ENCODE peak calls at places on chromosomes 11 and 22, in ten cellular contexts. Y, D, J, E, G, L, C, N, O and U are unnamed samples.

GRCh38 chr11:2584434-2584811 is 115.4 kb downstream of the KCNQ1OT1 start:
- DNase-seq in J (no peak), D (no peak), L (no peak), E (no peak), G (no peak), C (no peak), O (no peak), Y (no peak), N (no peak), U (no peak)

GRCh38 chr22:43000441-43001175 is 14.3 kb downstream of the PACSIN2 start:
- DNase-seq in D (no peak), E (no peak), C (no peak), N (no peak), L (peak), G (no peak), J (no peak), Y (no peak), O (peak), U (no peak)

GRCh38 chr11:78350101-78350645 is 67.4 kb downstream of the GAB2 start:
- DNase-seq in J (no peak), O (peak), D (no peak), G (peak), E (no peak), L (no peak), C (no peak), Y (no peak), N (peak), U (no peak)

GRCh38 chr11:45798793-45799441 is 6.0 kb upstream of the SLC35C1 start:
- DNase-seq in G (no peak), L (peak), O (peak), Y (no peak), J (no peak), D (peak), N (no peak), E (no peak), C (no peak), U (no peak)

GRCh38 chr22:40727607-40728325 is 48.5 kb downstream of the MCHR1 start:
- DNase-seq in Y (no peak), C (no peak), L (no peak), N (no peak), G (no peak), E (no peak), J (no peak), D (no peak), O (no peak), U (peak)

GRCh38 chr22:41504397-41504796 is 35.5 kb downstream of the ACO2 start:
- DNase-seq in E (no peak), O (peak), D (no peak), C (no peak), J (no peak), L (peak), Y (no peak), N (no peak), G (no peak), U (no peak)

GRCh38 chr11:92449222-92449621 is 224.6 kb downstream of the FAT3 start:
- DNase-seq in L (no peak), C (no peak), D (no peak), E (no peak), O (no peak), G (no peak), Y (no peak), J (no peak), N (no peak), U (no peak)

GRCh38 chr11:12045914-12046635 is 37.6 kb upstream of the DKK3 start:
- DNase-seq in D (no peak), O (no peak), J (no peak), C (no peak), G (no peak), E (no peak), Y (no peak), N (no peak), L (no peak), U (no peak)

GRCh38 chr11:22521226-22521625 is 104.4 kb downstream of the FANCF start:
- DNase-seq in E (no peak), L (no peak), C (no peak), N (no peak), D (no peak), G (no peak), J (no peak), O (peak), Y (no peak), U (no peak)

DNA sequence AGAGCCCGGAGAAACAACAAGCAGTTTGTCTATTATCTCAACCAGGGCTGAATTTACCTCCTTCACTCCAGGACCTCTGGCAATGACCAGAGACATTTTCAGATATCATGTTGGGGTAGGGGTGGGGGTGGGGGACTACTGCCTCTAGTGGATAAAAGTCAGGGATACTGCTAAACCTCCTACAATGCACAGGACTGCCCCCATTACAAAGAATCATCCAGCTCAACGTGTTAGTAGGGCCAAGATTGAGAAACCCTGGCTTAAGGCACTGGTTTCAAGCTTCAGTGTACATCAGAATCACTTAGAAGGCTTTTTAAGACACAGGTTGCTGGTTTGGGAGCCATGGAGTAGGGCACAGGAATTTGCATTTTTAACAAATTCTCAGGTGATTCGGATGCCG is 124.0 kb downstream of the APIP start:
- DNase-seq in E (no peak), J (no peak), L (no peak), O (peak), N (no peak), C (no peak), Y (no peak), G (no peak), D (no peak), U (no peak)
- TF ChIP-seq CTCF in E (no peak), J (no peak), L (no peak), O (peak), N (no peak), C (no peak), Y (no peak), G (no peak), D (no peak), U (no peak)

DNA sequence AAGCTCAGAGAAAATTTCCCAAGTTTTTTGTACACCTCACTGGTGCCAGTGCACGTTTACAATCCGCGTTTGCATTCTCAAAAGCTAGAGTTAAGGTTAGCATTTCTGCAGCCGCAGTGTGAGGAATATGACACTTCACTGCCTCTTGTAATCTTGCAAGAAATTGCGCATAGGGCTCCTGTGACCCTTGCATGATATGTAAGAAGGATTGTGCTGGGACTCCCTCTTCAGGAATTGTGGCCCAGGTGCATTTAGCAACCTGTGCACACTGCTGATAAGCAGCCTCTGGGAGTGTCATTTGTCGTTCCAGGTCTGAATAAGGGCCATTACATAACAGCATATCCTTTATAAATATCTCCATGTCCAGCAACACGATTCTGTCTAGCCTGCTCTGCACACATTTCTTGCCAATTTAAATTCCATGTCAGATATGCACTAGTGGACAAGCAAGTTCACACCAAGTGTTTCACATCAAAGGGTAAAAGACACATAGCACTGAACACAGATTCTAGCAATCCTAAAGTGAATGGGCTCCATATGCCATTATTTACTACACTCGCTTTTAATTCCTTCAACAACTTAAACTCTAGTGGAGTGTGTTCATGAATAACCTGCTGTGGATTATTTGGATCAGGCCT is 69.2 kb upstream of the INCENP start:
- DNase-seq in O (peak), D (peak), G (peak), N (peak), C (no peak), Y (peak), L (no peak), E (peak), J (no peak), U (no peak)
- TF ChIP-seq CTCF in O (peak), D (no peak), G (peak), N (peak), C (no peak), Y (peak), L (no peak), E (peak), J (no peak), U (peak)

DNA sequence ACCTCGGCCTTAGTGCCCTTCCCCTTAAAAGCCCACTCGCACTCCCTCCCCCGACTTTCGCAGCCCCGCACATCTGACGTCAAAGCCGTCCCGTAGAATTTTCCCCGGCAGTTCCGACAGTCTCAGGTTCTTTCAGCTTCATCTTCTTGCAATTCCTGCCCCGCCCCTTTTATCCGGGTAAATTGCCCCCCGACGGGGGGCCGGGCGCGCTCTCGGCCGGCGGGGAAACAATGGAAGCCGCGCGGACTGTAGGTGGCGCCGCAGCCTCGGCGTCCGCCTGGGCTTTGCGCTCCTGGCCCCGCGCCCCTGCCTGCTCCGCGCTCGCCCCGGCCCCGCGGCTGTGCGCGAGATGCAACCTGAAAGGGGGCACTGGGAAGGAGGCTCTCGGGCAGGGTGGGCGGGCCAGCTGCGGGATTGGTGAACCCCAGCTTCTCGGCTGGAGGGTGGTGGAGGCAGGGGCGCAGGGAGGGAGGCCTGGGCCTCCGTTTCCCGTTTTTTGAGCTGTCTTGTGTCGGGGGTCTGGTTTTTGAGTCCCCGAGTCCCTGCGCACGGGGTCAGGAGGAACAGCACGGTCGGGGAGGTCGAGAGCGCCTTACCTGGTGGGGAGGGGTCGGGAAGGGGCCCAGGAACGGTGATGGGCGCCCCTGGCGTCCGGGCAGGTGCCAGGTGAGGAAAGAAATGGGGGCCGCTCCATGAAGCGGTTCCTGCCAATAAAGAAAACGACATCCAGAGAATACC is 855 bp upstream of the FGF19 start:
- DNase-seq in G (no peak), C (peak), O (peak), L (no peak), N (no peak), D (peak), E (no peak), J (no peak), Y (no peak), U (no peak)
- TF ChIP-seq CTCF in G (no peak), C (peak), O (peak), L (no peak), N (peak), D (no peak), E (peak), J (no peak), Y (peak), U (peak)

GRCh38 chr11:104895619-104896018 is 2.6 kb downstream of the CASP12 start:
- DNase-seq in N (no peak), Y (no peak), L (no peak), E (no peak), G (no peak), J (no peak), O (no peak), C (no peak), D (no peak), U (no peak)
- TF ChIP-seq CTCF in N (no peak), Y (no peak), L (no peak), E (no peak), G (no peak), J (no peak), O (no peak), C (no peak), D (no peak), U (no peak)

GRCh38 chr22:48720662-48721393 is 1106.8 kb downstream of the BRD1 start:
- DNase-seq in C (no peak), G (no peak), D (peak), J (no peak), Y (no peak), N (no peak), E (no peak), O (no peak), L (no peak), U (peak)

GRCh38 chr22:48721394-48721666 is 1106.3 kb downstream of the BRD1 start:
- DNase-seq in N (peak), G (no peak), E (no peak), D (no peak), Y (no peak), C (no peak), O (no peak), J (no peak), L (no peak), U (no peak)

GRCh38 chr22:48724899-48725298 is 1102.8 kb downstream of the BRD1 start:
- DNase-seq in Y (no peak), O (no peak), N (no peak), L (no peak), G (no peak), J (no peak), E (no peak), C (no peak), D (peak), U (peak)

GRCh38 chr22:48719978-48720661 is 1107.6 kb downstream of the BRD1 start:
- DNase-seq in E (no peak), C (peak), J (no peak), L (no peak), Y (no peak), D (peak), G (no peak), O (no peak), N (no peak), U (peak)

GRCh38 chr22:48722661-48723060 is 1105.0 kb downstream of the BRD1 start:
- DNase-seq in O (no peak), C (no peak), D (peak), G (no peak), Y (no peak), L (no peak), J (no peak), N (no peak), E (no peak), U (peak)
- TF ChIP-seq CTCF in O (no peak), C (no peak), D (no peak), G (no peak), Y (no peak), L (no peak), J (no peak), N (no peak), E (no peak), U (no peak)

GRCh38 chr22:19168088-19168890 is 10.2 kb downstream of the SLC25A1 start:
- DNase-seq in E (no peak), O (no peak), L (no peak), D (no peak), Y (no peak), C (no peak), N (no peak), J (no peak), G (no peak), U (no peak)
- TF ChIP-seq CTCF in E (peak), O (no peak), L (no peak), D (no peak), Y (no peak), C (no peak), N (no peak), J (no peak), G (no peak), U (no peak)

GRCh38 chr22:44438056-44438455 is 60.0 kb downstream of the RTL6 start:
- DNase-seq in D (no peak), Y (no peak), C (no peak), E (no peak), O (no peak), L (peak), J (no peak), G (no peak), N (no peak), U (no peak)
- TF ChIP-seq CTCF in D (peak), Y (no peak), C (no peak), E (peak), O (no peak), L (no peak), J (no peak), G (no peak), N (no peak), U (peak)